ENCODE peak calls at places on chromosomes 5 and 9, in eight cellular contexts. H is HCT116, U is body of pancreas, T is A549, R is right lobe of liver, I is HepG2, V is heart left ventricle, M is K562. Z is an unnamed sample. For H3K9me3, the result is how much of the 10 kb centered on the place peaks cover.

GRCh38 chr9:6214451-6214850 is 1.2 kb upstream of the IL33 start:
- ATAC-seq in T (no peak), H (no peak), I (no peak), U (no peak), V (peak), M (no peak), R (no peak), Z (peak)

GRCh38 chr9:104367507-104367906 is 136.6 kb upstream of the OR13F1 start:
- ATAC-seq in V (no peak), M (no peak), U (no peak), R (peak), H (no peak), I (no peak), T (no peak), Z (no peak)

GRCh38 chr9:112582371-112582770 is 95.7 kb downstream of the KIAA1958 start:
- ATAC-seq in M (no peak), R (no peak), U (no peak), T (no peak), V (no peak), H (no peak), I (no peak), Z (no peak)

GRCh38 chr9:128731093-128731492 is 7.2 kb upstream of the ZDHHC12 start:
- ATAC-seq in U (no peak), M (no peak), I (no peak), T (no peak), V (no peak), R (no peak), H (no peak), Z (no peak)

GRCh38 chr5:14366763-14367162 is 214.8 kb upstream of the OTULINL start:
- ATAC-seq in V (peak), T (no peak), H (no peak), M (no peak), R (no peak), U (no peak), I (no peak), Z (no peak)

GRCh38 chr9:123541441-123541840 is 185.4 kb downstream of the CRB2 start:
- ATAC-seq in V (peak), R (no peak), I (no peak), U (no peak), H (no peak), T (no peak), M (no peak), Z (no peak)

GRCh38 chr5:55535199-55535905 is 588 bp upstream of the PLPP1 start:
- ATAC-seq in U (peak), M (peak), I (peak), R (peak), T (peak), H (peak), V (peak), Z (peak)

GRCh38 chr5:88952996-88953643 is 70.1 kb upstream of the MEF2C start:
- ATAC-seq in R (no peak), T (no peak), I (no peak), H (no peak), M (no peak), V (no peak), U (no peak), Z (no peak)

GRCh38 chr5:148353634-148354033 is 18.3 kb downstream of the SPINK9 start:
- ATAC-seq in I (no peak), V (no peak), U (no peak), T (no peak), H (no peak), R (no peak), M (no peak), Z (no peak)

GRCh38 chr9:112188884-112189283 is 13.8 kb upstream of the SUSD1 start:
- ATAC-seq in H (no peak), I (no peak), T (no peak), R (no peak), U (no peak), M (peak), V (no peak), Z (no peak)

GRCh38 chr5:72441861-72442540 is 65.2 kb downstream of the ZNF366 start:
- ATAC-seq in V (peak), I (no peak), U (no peak), T (peak), R (no peak), H (peak), M (no peak), Z (no peak)

GRCh38 chr9:136658849-136659535 is 3.7 kb upstream of the EGFL7 start:
- ATAC-seq in T (no peak), M (no peak), U (no peak), H (no peak), R (no peak), I (no peak), V (no peak), Z (no peak)

GRCh38 chr5:77773734-77774280 is 2.3 kb downstream of the TBCA start:
- ATAC-seq in R (no peak), H (no peak), V (no peak), M (no peak), I (no peak), T (no peak), U (no peak), Z (no peak)

GRCh38 chr9:123225374-123225813 is 43.0 kb downstream of the STRBP start:
- ATAC-seq in U (no peak), H (peak), V (peak), M (peak), R (peak), T (peak), I (peak), Z (peak)

GRCh38 chr9:87873607-87874319 is 8.9 kb upstream of the SPATA31E1 start:
- ATAC-seq in M (no peak), I (no peak), U (no peak), H (no peak), T (no peak), V (no peak), R (no peak), Z (no peak)

GRCh38 chr9:114522847-114523246 is 17.6 kb upstream of the WHRN start:
- ATAC-seq in T (no peak), V (no peak), I (no peak), U (no peak), M (no peak), H (no peak), R (no peak), Z (no peak)

GRCh38 chr5:138459311-138459710 is 6.0 kb upstream of the EGR1 start:
- ATAC-seq in R (peak), I (peak), U (no peak), H (no peak), M (no peak), T (no peak), V (no peak), Z (no peak)

GRCh38 chr5:72096602-72097205 is 10.6 kb upstream of the MAP1B start:
- ATAC-seq in U (no peak), H (no peak), M (no peak), T (no peak), R (no peak), I (no peak), V (no peak), Z (no peak)

GRCh38 chr9:7534211-7534935 is 265.2 kb downstream of the DMAC1 start:
- ATAC-seq in T (no peak), I (no peak), U (no peak), H (no peak), V (peak), R (no peak), M (no peak), Z (no peak)

GRCh38 chr5:135075621-135076585 is 41.9 kb upstream of the PITX1 start:
- ATAC-seq in H (no peak), T (no peak), I (no peak), R (no peak), U (no peak), V (no peak), M (no peak), Z (no peak)

GRCh38 chr9:68834931-68835520 is 130.0 kb downstream of the PIP5K1B start:
- ATAC-seq in R (no peak), M (no peak), T (no peak), V (no peak), H (no peak), U (no peak), I (peak), Z (no peak)

GRCh38 chr9:132409828-132410528 is at the start of gene CFAP77:
- ATAC-seq in H (peak), T (peak), M (peak), R (peak), V (peak), U (peak), I (peak), Z (peak)

GRCh38 chr5:76503929-76504328 is 100.8 kb downstream of the IQGAP2 start:
- ATAC-seq in U (no peak), V (no peak), H (no peak), M (no peak), T (no peak), R (peak), I (peak), Z (no peak)

DNA sequence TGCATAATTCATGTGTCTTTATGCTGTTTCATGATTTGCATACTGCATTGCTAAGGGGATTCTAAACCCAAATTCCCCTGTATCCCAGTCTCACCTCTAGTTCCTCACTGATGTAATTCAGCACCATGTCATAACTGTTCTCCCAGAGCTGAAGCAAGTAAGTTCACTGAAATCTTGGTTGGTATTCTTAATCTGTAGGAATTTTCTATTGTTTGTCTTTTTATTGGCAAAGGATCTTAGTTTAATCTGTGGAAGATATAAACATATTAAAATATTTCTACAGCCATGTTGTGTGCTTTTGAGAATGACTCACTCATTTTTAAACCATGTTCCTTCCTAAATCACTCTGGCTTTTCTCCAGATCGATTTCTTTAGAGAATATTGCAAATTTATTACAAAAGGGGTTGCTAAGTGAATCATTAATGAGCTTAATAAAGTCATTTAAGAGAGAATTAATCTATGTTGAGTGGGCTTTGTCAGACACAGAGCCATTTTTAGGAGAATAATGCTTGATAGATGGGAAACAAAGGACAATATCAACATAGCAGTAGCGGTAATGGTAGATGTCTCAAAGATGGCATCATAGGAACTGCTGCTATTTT is 110.1 kb downstream of the ENC1 start:
- ATAC-seq in V (no peak), U (no peak), H (no peak), R (no peak), T (no peak), M (no peak), I (no peak), Z (no peak)
- H3K9me3 ChIP-seq in V (under half), U (under half), H (under half), R (under half), T (under half), M (under half), I (under half), Z (under half)

DNA sequence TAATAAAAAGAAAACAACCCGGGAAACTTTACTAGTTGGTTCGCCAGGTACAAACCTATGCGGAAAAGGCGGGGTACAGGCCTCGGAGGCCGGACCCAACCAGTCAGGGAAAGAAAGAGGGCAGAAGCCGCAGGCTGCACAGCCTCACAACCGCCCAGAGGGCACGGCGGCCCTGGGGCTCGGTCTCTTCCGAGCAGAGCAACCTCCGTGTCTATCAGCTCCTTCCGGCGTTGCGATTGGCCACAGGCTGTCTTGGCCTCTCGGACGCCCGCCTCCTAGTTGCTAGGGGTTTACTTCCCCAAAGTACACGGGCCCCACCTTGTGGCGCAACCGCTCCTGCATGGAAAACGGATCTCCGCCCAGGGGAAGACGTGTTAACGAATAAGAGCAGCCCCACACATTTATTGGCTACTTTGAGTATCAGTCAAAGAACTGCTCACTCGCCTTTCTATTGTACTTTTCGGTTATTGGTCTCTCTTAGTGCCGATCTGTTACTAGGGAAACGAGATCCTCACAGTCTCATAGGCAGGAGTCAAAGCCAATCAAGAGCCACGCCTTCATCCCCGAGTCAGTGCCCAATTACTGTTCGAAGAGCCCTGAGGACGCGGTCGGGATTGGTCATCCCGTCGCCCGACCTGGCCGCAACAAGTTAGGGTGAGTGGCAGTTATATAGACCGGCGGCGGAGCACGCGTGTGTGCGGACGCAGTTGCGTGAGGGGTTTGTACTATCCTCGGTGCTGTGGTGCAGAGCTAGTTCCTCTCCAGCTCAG is at the start of gene G3BP1:
- ATAC-seq in R (peak), I (peak), V (peak), M (peak), T (peak), U (peak), H (peak), Z (peak)
- TF ChIP-seq POLR2A in R (peak), I (peak), V (peak), M (peak), T (peak), U (peak), H (peak), Z (peak)

DNA sequence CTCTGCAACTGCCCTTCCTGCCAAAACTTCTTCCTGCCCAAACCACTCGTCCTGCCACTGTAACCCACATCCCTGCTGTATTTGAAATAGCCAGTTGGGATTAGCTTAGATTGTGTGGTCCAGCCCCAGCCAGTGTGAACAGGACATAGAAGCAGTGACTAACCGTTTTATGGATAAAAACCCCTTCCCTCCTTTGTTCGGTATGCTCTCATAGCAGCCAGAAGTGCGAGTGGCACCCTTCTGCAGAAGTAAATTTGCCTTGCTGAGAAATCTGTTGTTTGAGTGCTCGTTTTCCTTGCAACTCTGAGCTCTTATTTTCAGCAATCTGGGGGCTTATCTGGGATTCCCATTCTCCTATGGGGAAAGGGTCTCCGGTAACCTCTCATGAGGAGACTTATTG is 470.0 kb downstream of the PRDM9 start:
- ATAC-seq in M (no peak), T (no peak), V (no peak), R (no peak), H (no peak), U (no peak), I (no peak), Z (no peak)
- H3K9me3 ChIP-seq in M (under half), T (under half), V (under half), R (under half), H (under half), U (under half), I (under half), Z (under half)

GRCh38 chr9:4741365-4742031 is 496 bp upstream of the AK3 start:
- ATAC-seq in M (peak), V (peak), U (peak), R (peak), I (peak), H (peak), T (peak), Z (peak)
- TF ChIP-seq POLR2A in M (peak), V (no peak), U (peak), R (peak), I (peak), H (peak), T (no peak), Z (no peak)

GRCh38 chr5:141351591-141351990 is 1.7 kb downstream of the PCDHGB1 start:
- ATAC-seq in T (no peak), V (no peak), M (no peak), R (no peak), U (no peak), H (no peak), I (no peak), Z (no peak)
- H3K9me3 ChIP-seq in T (under half), V (under half), M (under half), R (under half), U (under half), H (under half), I (under half), Z (under half)

DNA sequence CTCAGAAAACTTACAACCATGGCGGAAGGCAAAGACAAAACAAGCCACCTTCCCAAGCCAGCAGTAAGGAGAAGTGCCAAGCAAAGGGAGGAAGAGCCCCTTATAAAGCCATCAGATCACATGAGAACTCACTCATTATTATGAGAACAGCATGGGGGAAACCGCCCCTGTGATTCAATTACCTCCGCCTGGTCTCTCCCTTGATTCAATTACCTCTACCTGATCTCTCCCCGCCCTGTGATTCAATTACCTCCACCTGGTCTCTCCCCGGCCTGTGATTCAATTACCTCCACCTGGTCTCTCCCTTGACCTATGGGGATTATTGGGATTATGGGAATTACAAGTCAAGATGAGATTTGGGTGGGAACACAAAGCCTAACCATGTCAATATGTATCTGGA is 467.3 kb upstream of the FTMT start:
- ATAC-seq in I (no peak), H (no peak), V (no peak), U (no peak), M (no peak), R (no peak), T (no peak), Z (no peak)
- TF ChIP-seq POLR2A in I (no peak), H (no peak), V (no peak), U (no peak), M (no peak), R (no peak), T (no peak), Z (no peak)

GRCh38 chr5:2278825-2279224 is 396.1 kb upstream of the IRX4 start:
- ATAC-seq in T (no peak), M (no peak), V (no peak), U (no peak), I (no peak), H (no peak), R (no peak), Z (no peak)
- H3K9me3 ChIP-seq in T (under half), M (under half), V (under half), U (under half), I (under half), H (under half), R (under half), Z (under half)

DNA sequence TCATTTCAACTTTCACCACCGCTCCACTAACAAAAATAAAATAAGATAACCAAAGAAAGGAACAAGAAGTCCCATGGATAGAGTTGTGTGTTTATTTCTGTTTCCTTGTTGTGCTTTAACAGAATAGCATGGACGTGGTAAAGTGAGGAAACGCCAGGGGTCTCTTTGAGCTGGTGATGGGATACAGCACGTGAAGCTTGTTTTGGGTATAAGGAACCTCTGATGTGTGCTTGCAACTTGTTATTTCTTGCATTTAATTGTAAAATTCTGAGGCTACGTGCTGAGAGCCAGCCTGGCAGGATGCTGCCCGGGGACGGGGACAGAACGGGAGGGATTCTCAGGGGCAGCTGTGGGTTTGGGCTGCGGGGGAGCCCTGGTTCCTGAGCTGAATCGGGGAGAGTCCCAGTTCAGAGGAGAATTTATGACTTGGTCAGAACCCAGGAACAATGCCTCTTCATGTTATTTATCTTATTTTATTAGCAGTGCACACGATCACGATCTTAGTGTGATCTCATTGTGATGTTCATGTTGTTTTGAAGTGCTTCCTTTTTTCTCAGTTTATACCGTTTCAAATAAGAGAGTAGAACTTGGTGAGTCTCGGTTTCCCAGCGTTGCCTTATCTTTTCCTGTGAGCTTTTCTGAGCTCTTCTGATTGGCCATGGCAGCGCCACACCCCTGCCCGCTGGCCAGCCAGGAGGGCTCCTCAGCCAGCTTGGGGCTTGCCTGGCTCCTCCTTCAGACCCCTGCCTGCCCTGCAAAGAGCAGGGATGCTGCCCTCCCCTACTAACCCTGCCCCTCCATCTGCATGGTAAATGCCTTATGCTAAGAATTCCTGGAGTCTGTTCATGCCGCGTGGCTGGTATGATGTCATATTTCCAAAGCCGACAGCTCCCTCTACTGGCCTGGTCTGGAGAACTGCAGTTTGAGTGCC is 63.6 kb downstream of the ANKRD33B start:
- ATAC-seq in I (peak), R (peak), H (peak), U (peak), M (peak), T (peak), V (peak), Z (peak)
- TF ChIP-seq POLR2A in I (no peak), R (peak), H (no peak), U (no peak), M (no peak), T (no peak), V (no peak), Z (no peak)

DNA sequence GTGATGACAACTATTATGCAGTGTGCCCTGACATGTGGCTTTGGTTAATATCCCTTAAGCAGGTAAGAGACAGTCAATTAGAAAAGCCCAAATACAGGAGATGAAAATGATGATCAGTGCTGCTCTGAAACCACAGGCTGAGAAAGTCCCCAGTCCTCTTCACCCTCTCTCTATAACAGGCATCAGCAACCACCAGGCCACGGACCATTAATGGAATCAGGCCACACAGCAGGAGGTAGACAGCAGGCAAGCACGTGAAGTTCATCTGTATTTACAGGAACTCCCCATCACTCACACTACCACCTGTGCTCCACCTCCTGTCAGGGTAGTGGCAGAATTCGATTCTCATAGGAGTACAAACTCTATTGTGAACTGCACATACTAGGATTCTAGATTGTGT is 591.6 kb upstream of the CYLC2 start:
- ATAC-seq in V (no peak), U (no peak), R (no peak), I (no peak), H (no peak), M (no peak), T (no peak), Z (no peak)
- H3K9me3 ChIP-seq in V (under half), U (under half), R (under half), I (under half), H (under half), M (under half), T (under half), Z (under half)

Z was measured in gastroesophageal sphincter.